ENCODE peak calls at places on chromosomes 11 and 22, in ten cellular contexts. T is activated T-cell treated with anti-CD3 and anti-CD28 coated beads, Interleukin-2, amount 50 U/mL, for 72 hours; Z is M059J; E is NCI-H460; X is naive thymus-derived CD8-positive, alpha-beta T cell; K is LoVo; V is NCI-H2081 treated with DMSO at 0.1 percent for 48 hours; B is Right ventricle myocardium inferior; H is left ventricle myocardium inferior; U is pulmonary artery endothelial cell. A is an unnamed sample.

GRCh38 chr22:20239951-20240773 is 28.0 kb downstream of the RTN4R start:
- DNase-seq in T (no peak), Z (no peak), E (no peak), X (no peak), K (no peak), V (no peak), B (no peak), H (peak; percentile 29), U (no peak), A (no peak)

GRCh38 chr11:64924910-64925284 is 408 bp downstream of the PPP2R5B start:
- DNase-seq in T (peak; percentile 16), Z (peak; percentile 38), E (no peak), X (no peak), K (no peak), V (no peak), B (no peak), H (no peak), U (no peak), A (no peak)

GRCh38 chr11:8814209-8814922 is 96.6 kb upstream of the AKIP1 start:
- DNase-seq in T (no peak), Z (peak; percentile 97), E (no peak), X (no peak), K (peak; percentile 21), V (no peak), B (no peak), H (no peak), U (no peak), A (no peak)

GRCh38 chr11:123430736-123431356 is 777 bp downstream of the GRAMD1B start:
- DNase-seq in T (peak; percentile 79), Z (peak; percentile 82), E (peak; percentile 40), X (peak; percentile 78), K (no peak), V (no peak), B (peak; percentile 92), H (peak; percentile 70), U (no peak), A (peak; percentile 72)

GRCh38 chr22:39488563-39489083 is 13.5 kb upstream of the MIEF1 start:
- DNase-seq in T (no peak), Z (no peak), E (no peak), X (no peak), K (no peak), V (no peak), B (no peak), H (no peak), U (no peak), A (no peak)

GRCh38 chr11:44949160-44950035 is 1.3 kb downstream of the TP53I11 start:
- DNase-seq in T (peak; percentile 17), Z (no peak), E (no peak), X (no peak), K (no peak), V (no peak), B (peak; percentile 77), H (no peak), U (no peak), A (no peak)

GRCh38 chr11:111693224-111693937 is 72.8 kb downstream of the PPP2R1B start:
- DNase-seq in T (no peak), Z (no peak), E (no peak), X (no peak), K (no peak), V (no peak), B (no peak), H (no peak), U (no peak), A (no peak)

GRCh38 chr11:122146475-122146874 is 30.5 kb upstream of the BLID start:
- DNase-seq in T (no peak), Z (peak; percentile 92), E (no peak), X (no peak), K (no peak), V (no peak), B (no peak), H (no peak), U (no peak), A (no peak)

GRCh38 chr22:28094831-28095230 is 175.8 kb upstream of the PITPNB start:
- DNase-seq in T (no peak), Z (no peak), E (no peak), X (no peak), K (no peak), V (no peak), B (no peak), H (no peak), U (no peak), A (no peak)

GRCh38 chr22:41775338-41775737 is 25.1 kb upstream of the CCDC134 start:
- DNase-seq in T (no peak), Z (no peak), E (no peak), X (no peak), K (no peak), V (no peak), B (no peak), H (no peak), U (no peak), A (no peak)

GRCh38 chr22:28600546-28601143 is 79.0 kb downstream of the TTC28 start:
- DNase-seq in T (peak; percentile 33), Z (peak; percentile 57), E (peak; percentile 52), X (no peak), K (peak; percentile 71), V (no peak), B (no peak), H (no peak), U (peak; percentile 13), A (peak; percentile 9)

GRCh38 chr11:8178297-8178696 is 9.5 kb upstream of the RIC3 start:
- DNase-seq in T (no peak), Z (no peak), E (no peak), X (no peak), K (no peak), V (no peak), B (no peak), H (no peak), U (no peak), A (no peak)

GRCh38 chr11:68025047-68025446 is 5.4 kb upstream of the NDUFS8 start:
- DNase-seq in T (no peak), Z (no peak), E (no peak), X (no peak), K (no peak), V (no peak), B (no peak), H (no peak), U (no peak), A (no peak)

A was measured in GM06990.